ENCODE peak calls at places on chromosomes 2 and 18, in six cellular contexts. One of them, this sample, is unnamed.

GRCh38 chr2:172817411-172817810 is 81.8 kb downstream of the RAPGEF4 start:
- DNase-seq in fibroblast of pulmonary artery: no peak
- DNase-seq in AG10803: no peak
- DNase-seq in HFFc6: peak
- DNase-seq in choroid plexus epithelial cell: no peak
- DNase-seq in progenitor cell of endocrine pancreas: no peak
- DNase-seq in this sample: no peak

GRCh38 chr2:181682026-181682789 is 1.9 kb upstream of the NEUROD1 start:
- DNase-seq in fibroblast of pulmonary artery: no peak
- DNase-seq in AG10803: no peak
- DNase-seq in HFFc6: no peak
- DNase-seq in choroid plexus epithelial cell: no peak
- DNase-seq in progenitor cell of endocrine pancreas: no peak
- DNase-seq in this sample: no peak

GRCh38 chr2:54052825-54053718 is 62.3 kb upstream of the ACYP2 start:
- DNase-seq in fibroblast of pulmonary artery: no peak
- DNase-seq in AG10803: no peak
- DNase-seq in HFFc6: peak
- DNase-seq in choroid plexus epithelial cell: no peak
- DNase-seq in progenitor cell of endocrine pancreas: no peak
- DNase-seq in this sample: no peak

GRCh38 chr2:25479761-25480160 is 138.0 kb upstream of the DNMT3A start:
- DNase-seq in fibroblast of pulmonary artery: no peak
- DNase-seq in AG10803: no peak
- DNase-seq in HFFc6: no peak
- DNase-seq in choroid plexus epithelial cell: no peak
- DNase-seq in progenitor cell of endocrine pancreas: no peak
- DNase-seq in this sample: no peak

GRCh38 chr18:28904789-28905364 is 727.9 kb upstream of the CDH2 start:
- DNase-seq in fibroblast of pulmonary artery: no peak
- DNase-seq in AG10803: no peak
- DNase-seq in HFFc6: no peak
- DNase-seq in choroid plexus epithelial cell: no peak
- DNase-seq in progenitor cell of endocrine pancreas: no peak
- DNase-seq in this sample: no peak

GRCh38 chr2:62340981-62341624 is 145.2 kb downstream of the B3GNT2 start:
- DNase-seq in fibroblast of pulmonary artery: peak
- DNase-seq in AG10803: peak
- DNase-seq in HFFc6: peak
- DNase-seq in choroid plexus epithelial cell: no peak
- DNase-seq in progenitor cell of endocrine pancreas: no peak
- DNase-seq in this sample: peak

GRCh38 chr2:3349211-3349693 is 28.4 kb downstream of the EIPR1 start:
- DNase-seq in fibroblast of pulmonary artery: peak
- DNase-seq in AG10803: peak
- DNase-seq in HFFc6: no peak
- DNase-seq in choroid plexus epithelial cell: peak
- DNase-seq in progenitor cell of endocrine pancreas: no peak
- DNase-seq in this sample: peak

GRCh38 chr2:232537499-232537898 is 2.0 kb upstream of the CHRNG start:
- DNase-seq in fibroblast of pulmonary artery: no peak
- DNase-seq in AG10803: no peak
- DNase-seq in HFFc6: no peak
- DNase-seq in choroid plexus epithelial cell: no peak
- DNase-seq in progenitor cell of endocrine pancreas: no peak
- DNase-seq in this sample: no peak

DNA sequence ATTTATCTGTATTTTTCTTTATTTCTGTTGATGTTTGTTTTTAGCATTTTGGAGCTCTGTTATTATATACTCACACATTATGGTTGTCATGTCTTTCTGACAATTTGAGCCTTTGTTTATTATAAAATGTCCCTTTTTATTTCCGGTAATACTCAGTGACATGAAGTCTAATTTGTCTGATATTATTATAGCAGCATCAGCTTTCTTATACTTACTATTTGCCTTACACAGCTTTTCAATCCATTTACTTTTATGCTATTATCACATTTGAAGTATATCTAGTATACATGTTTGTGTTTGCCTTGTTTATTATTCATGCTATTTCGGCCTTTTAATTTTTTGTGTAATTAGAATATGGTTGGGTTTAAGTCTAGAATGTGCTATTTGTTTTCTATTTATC is 430.6 kb upstream of the FANCL start:
- DNase-seq in fibroblast of pulmonary artery: no peak
- DNase-seq in AG10803: no peak
- DNase-seq in HFFc6: no peak
- DNase-seq in choroid plexus epithelial cell: no peak
- DNase-seq in progenitor cell of endocrine pancreas: no peak
- DNase-seq in this sample: no peak
- TF ChIP-seq CTCF in fibroblast of pulmonary artery: no peak
- TF ChIP-seq CTCF in AG10803: no peak
- TF ChIP-seq CTCF in HFFc6: no peak
- TF ChIP-seq CTCF in choroid plexus epithelial cell: no peak
- TF ChIP-seq CTCF in progenitor cell of endocrine pancreas: no peak
- TF ChIP-seq CTCF in this sample: no peak

GRCh38 chr2:221478106-221478863 is 93.8 kb downstream of the EPHA4 start:
- DNase-seq in fibroblast of pulmonary artery: no peak
- DNase-seq in AG10803: no peak
- DNase-seq in HFFc6: no peak
- DNase-seq in choroid plexus epithelial cell: no peak
- DNase-seq in progenitor cell of endocrine pancreas: no peak
- DNase-seq in this sample: no peak
- TF ChIP-seq CTCF in fibroblast of pulmonary artery: no peak
- TF ChIP-seq CTCF in AG10803: no peak
- TF ChIP-seq CTCF in HFFc6: peak
- TF ChIP-seq CTCF in choroid plexus epithelial cell: no peak
- TF ChIP-seq CTCF in progenitor cell of endocrine pancreas: no peak
- TF ChIP-seq CTCF in this sample: no peak

GRCh38 chr2:235793163-235793752 is 299.4 kb downstream of the AGAP1 start:
- DNase-seq in fibroblast of pulmonary artery: peak
- DNase-seq in AG10803: peak
- DNase-seq in HFFc6: peak
- DNase-seq in choroid plexus epithelial cell: peak
- DNase-seq in progenitor cell of endocrine pancreas: no peak
- DNase-seq in this sample: no peak
- TF ChIP-seq CTCF in fibroblast of pulmonary artery: peak
- TF ChIP-seq CTCF in AG10803: peak
- TF ChIP-seq CTCF in HFFc6: peak
- TF ChIP-seq CTCF in choroid plexus epithelial cell: peak
- TF ChIP-seq CTCF in progenitor cell of endocrine pancreas: peak
- TF ChIP-seq CTCF in this sample: peak

DNA sequence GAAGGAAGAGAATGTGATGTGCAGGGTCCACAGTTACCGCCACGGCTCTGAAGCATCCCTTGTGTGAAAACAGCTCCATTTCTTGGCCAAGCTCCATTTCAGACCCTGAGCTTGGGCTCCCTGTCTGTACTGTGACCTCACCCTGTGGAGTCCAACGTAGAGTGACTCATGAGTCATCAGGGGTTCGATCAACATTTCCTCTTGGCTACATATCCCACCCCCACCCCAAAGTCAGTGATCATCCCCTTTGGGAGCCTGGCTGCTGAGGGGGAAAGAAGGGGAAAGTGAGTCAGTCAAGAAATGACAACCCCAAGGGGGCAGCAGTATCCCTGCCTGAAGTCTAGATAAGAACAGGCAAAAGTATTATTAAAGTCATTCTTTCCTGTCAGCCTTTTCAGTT is 62.2 kb downstream of the PAPOLG start:
- DNase-seq in fibroblast of pulmonary artery: no peak
- DNase-seq in AG10803: no peak
- DNase-seq in HFFc6: no peak
- DNase-seq in choroid plexus epithelial cell: peak
- DNase-seq in progenitor cell of endocrine pancreas: no peak
- DNase-seq in this sample: no peak
- TF ChIP-seq CTCF in fibroblast of pulmonary artery: peak
- TF ChIP-seq CTCF in AG10803: no peak
- TF ChIP-seq CTCF in HFFc6: peak
- TF ChIP-seq CTCF in choroid plexus epithelial cell: peak
- TF ChIP-seq CTCF in progenitor cell of endocrine pancreas: no peak
- TF ChIP-seq CTCF in this sample: no peak

GRCh38 chr2:126224766-126225165 is 431.2 kb upstream of the GYPC start:
- DNase-seq in fibroblast of pulmonary artery: peak
- DNase-seq in AG10803: no peak
- DNase-seq in HFFc6: no peak
- DNase-seq in choroid plexus epithelial cell: no peak
- DNase-seq in progenitor cell of endocrine pancreas: no peak
- DNase-seq in this sample: no peak

GRCh38 chr2:126221506-126221905 is 434.5 kb upstream of the GYPC start:
- DNase-seq in fibroblast of pulmonary artery: peak
- DNase-seq in AG10803: no peak
- DNase-seq in HFFc6: no peak
- DNase-seq in choroid plexus epithelial cell: no peak
- DNase-seq in progenitor cell of endocrine pancreas: no peak
- DNase-seq in this sample: no peak

GRCh38 chr2:126222316-126222715 is 433.6 kb upstream of the GYPC start:
- DNase-seq in fibroblast of pulmonary artery: peak
- DNase-seq in AG10803: no peak
- DNase-seq in HFFc6: no peak
- DNase-seq in choroid plexus epithelial cell: no peak
- DNase-seq in progenitor cell of endocrine pancreas: no peak
- DNase-seq in this sample: no peak

DNA sequence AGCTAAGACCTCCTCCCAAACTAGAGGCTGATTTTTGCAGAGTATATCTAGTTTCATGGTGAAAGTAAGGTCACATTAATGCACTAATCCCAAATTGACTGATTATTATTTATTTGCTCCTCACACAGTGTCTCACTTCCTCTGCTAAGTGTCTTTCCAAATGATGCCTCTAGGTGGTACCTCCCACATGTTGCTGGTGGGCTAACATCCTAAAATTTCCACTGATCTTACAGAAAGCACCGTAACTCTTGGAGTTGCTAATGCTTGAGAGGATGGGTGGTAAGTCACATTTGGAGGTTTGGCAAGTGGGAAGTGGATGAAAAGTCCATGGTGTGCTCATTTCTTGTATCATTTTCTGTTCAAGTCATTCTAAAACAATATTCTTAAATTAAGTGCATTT is 428.7 kb upstream of the GYPC start:
- DNase-seq in fibroblast of pulmonary artery: no peak
- DNase-seq in AG10803: no peak
- DNase-seq in HFFc6: no peak
- DNase-seq in choroid plexus epithelial cell: peak
- DNase-seq in progenitor cell of endocrine pancreas: no peak
- DNase-seq in this sample: no peak
- TF ChIP-seq CTCF in fibroblast of pulmonary artery: peak
- TF ChIP-seq CTCF in AG10803: no peak
- TF ChIP-seq CTCF in HFFc6: peak
- TF ChIP-seq CTCF in choroid plexus epithelial cell: no peak
- TF ChIP-seq CTCF in progenitor cell of endocrine pancreas: peak
- TF ChIP-seq CTCF in this sample: peak

DNA sequence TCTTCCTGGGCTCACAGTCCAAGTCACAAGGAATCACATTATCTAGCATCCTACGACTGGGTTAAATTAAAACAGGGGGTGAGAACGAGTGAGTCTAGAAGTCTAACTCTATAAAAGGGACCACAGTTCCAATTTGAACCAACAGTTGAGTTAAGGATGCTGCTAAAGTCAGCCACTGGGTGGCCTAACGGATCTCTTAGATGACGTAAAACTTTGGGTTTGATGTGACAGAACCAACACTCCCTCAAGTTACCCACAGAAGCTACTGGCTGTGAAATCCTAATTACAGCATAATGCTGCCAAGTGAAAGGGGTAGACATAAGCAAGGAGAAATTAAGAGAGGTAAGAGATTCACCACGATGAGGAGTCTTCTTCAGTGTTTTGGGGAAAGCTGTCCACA is 32.7 kb upstream of the RUFY4 start:
- DNase-seq in fibroblast of pulmonary artery: no peak
- DNase-seq in AG10803: no peak
- DNase-seq in HFFc6: no peak
- DNase-seq in choroid plexus epithelial cell: peak
- DNase-seq in progenitor cell of endocrine pancreas: no peak
- DNase-seq in this sample: no peak
- TF ChIP-seq CTCF in fibroblast of pulmonary artery: peak
- TF ChIP-seq CTCF in AG10803: peak
- TF ChIP-seq CTCF in HFFc6: peak
- TF ChIP-seq CTCF in choroid plexus epithelial cell: peak
- TF ChIP-seq CTCF in progenitor cell of endocrine pancreas: no peak
- TF ChIP-seq CTCF in this sample: no peak

GRCh38 chr2:31674446-31674845 is 93.7 kb upstream of the SRD5A2 start:
- DNase-seq in fibroblast of pulmonary artery: no peak
- DNase-seq in AG10803: no peak
- DNase-seq in HFFc6: no peak
- DNase-seq in choroid plexus epithelial cell: no peak
- DNase-seq in progenitor cell of endocrine pancreas: no peak
- DNase-seq in this sample: no peak
- TF ChIP-seq CTCF in fibroblast of pulmonary artery: no peak
- TF ChIP-seq CTCF in AG10803: no peak
- TF ChIP-seq CTCF in HFFc6: peak
- TF ChIP-seq CTCF in choroid plexus epithelial cell: no peak
- TF ChIP-seq CTCF in progenitor cell of endocrine pancreas: peak
- TF ChIP-seq CTCF in this sample: no peak

GRCh38 chr2:39730276-39730675 is 48.8 kb downstream of the THUMPD2 start:
- DNase-seq in fibroblast of pulmonary artery: no peak
- DNase-seq in AG10803: no peak
- DNase-seq in HFFc6: no peak
- DNase-seq in choroid plexus epithelial cell: no peak
- DNase-seq in progenitor cell of endocrine pancreas: no peak
- DNase-seq in this sample: no peak

GRCh38 chr2:39731546-39731945 is 47.5 kb downstream of the THUMPD2 start:
- DNase-seq in fibroblast of pulmonary artery: no peak
- DNase-seq in AG10803: no peak
- DNase-seq in HFFc6: no peak
- DNase-seq in choroid plexus epithelial cell: no peak
- DNase-seq in progenitor cell of endocrine pancreas: no peak
- DNase-seq in this sample: no peak

GRCh38 chr2:39732492-39732891 is 46.6 kb downstream of the THUMPD2 start:
- DNase-seq in fibroblast of pulmonary artery: peak
- DNase-seq in AG10803: no peak
- DNase-seq in HFFc6: no peak
- DNase-seq in choroid plexus epithelial cell: peak
- DNase-seq in progenitor cell of endocrine pancreas: no peak
- DNase-seq in this sample: no peak

GRCh38 chr2:39728941-39729351 is 50.1 kb downstream of the THUMPD2 start:
- DNase-seq in fibroblast of pulmonary artery: peak
- DNase-seq in AG10803: peak
- DNase-seq in HFFc6: peak
- DNase-seq in choroid plexus epithelial cell: peak
- DNase-seq in progenitor cell of endocrine pancreas: peak
- DNase-seq in this sample: peak

GRCh38 chr2:39730685-39731302 is 48.3 kb downstream of the THUMPD2 start:
- DNase-seq in fibroblast of pulmonary artery: peak
- DNase-seq in AG10803: no peak
- DNase-seq in HFFc6: peak
- DNase-seq in choroid plexus epithelial cell: peak
- DNase-seq in progenitor cell of endocrine pancreas: no peak
- DNase-seq in this sample: no peak
- TF ChIP-seq CTCF in fibroblast of pulmonary artery: peak
- TF ChIP-seq CTCF in AG10803: peak
- TF ChIP-seq CTCF in HFFc6: peak
- TF ChIP-seq CTCF in choroid plexus epithelial cell: peak
- TF ChIP-seq CTCF in progenitor cell of endocrine pancreas: peak
- TF ChIP-seq CTCF in this sample: peak